ENCODE peak calls at places on chromosomes 12 and 14, in five cellular contexts. X, W, Y, T and E are unnamed samples.

GRCh38 chr14:78022059-78022458 is 148.1 kb upstream of the NRXN3 start:
- DNase-seq in X (peak; percentile 65), Y (peak; percentile 71), W (peak; percentile 67), T (peak; percentile 85), E (no peak)

GRCh38 chr12:27083861-27084271 is 1.5 kb upstream of the C12orf71 start:
- DNase-seq in W (no peak), T (no peak), Y (no peak), X (no peak), E (no peak)

GRCh38 chr12:41924111-41924510 is 220.6 kb downstream of the GXYLT1 start:
- DNase-seq in Y (no peak), W (no peak), X (no peak), T (no peak), E (no peak)

GRCh38 chr14:77051101-77051500 is 22.6 kb upstream of the IRF2BPL start:
- DNase-seq in X (peak; percentile 85), Y (peak; percentile 88), T (no peak), W (no peak), E (no peak)

GRCh38 chr14:101709962-101710891 is 51.3 kb upstream of the PPP2R5C start:
- DNase-seq in W (peak; percentile 24), Y (no peak), X (no peak), T (peak; percentile 88), E (no peak)

GRCh38 chr14:22901799-22902198 is 17.1 kb downstream of the RBM23 start:
- DNase-seq in W (no peak), T (no peak), X (no peak), Y (no peak), E (no peak)

GRCh38 chr12:177980-178714 is 35.8 kb downstream of the SLC6A12 start:
- DNase-seq in W (no peak), Y (no peak), T (no peak), X (peak; percentile 51), E (no peak)

GRCh38 chr12:110421701-110422100 is 18.2 kb upstream of the ANAPC7 start:
- DNase-seq in X (no peak), Y (no peak), W (no peak), T (no peak), E (no peak)

DNA sequence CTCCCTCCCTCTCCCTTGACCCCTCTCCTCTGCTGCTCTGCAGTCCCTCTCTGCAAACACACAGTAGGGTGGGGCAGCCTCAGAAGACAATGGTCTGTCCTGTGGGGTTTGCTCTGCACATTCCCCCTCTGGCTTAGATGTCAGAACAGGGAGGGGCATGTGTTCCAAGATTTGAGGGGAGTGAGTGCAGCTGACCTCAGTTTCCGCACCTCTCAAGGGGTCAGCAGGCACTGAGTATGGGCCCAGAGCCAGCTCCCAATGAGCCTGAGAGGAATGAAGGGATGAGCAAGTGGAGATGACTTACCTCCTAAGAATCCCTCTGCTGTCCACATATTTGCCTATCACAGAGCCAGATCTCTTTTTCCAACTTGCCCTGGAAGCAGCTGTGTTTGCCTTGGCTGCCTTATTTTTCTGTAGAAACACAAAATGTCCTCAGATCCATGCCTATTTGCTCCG is 111.5 kb downstream of the CRACR2A start:
- DNase-seq in X (no peak), W (no peak), T (no peak), Y (no peak), E (no peak)
- H3K4me1 ChIP-seq in X (peaks cover 5% of the 10 kb centered on the region), W (no peaks in the 10 kb centered on the region), T (no peaks in the 10 kb centered on the region), Y (no peaks in the 10 kb centered on the region), E (no peaks in the 10 kb centered on the region)

GRCh38 chr14:54555651-54556050 is 11.3 kb upstream of the SAMD4A start:
- DNase-seq in T (no peak), W (no peak), X (no peak), Y (no peak), E (no peak)
- TF ChIP-seq CTCF in T (peak; percentile 26), W (peak; percentile 18), X (no peak), Y (no peak), E (no peak)

GRCh38 chr12:57739914-57740538 is 1.5 kb upstream of the AGAP2 start:
- DNase-seq in X (no peak), T (no peak), Y (no peak), W (no peak), E (no peak)

GRCh38 chr12:57739387-57739786 is 845 bp upstream of the AGAP2 start:
- DNase-seq in X (no peak), W (no peak), Y (no peak), T (no peak), E (no peak)

GRCh38 chr12:57738142-57738474 is 434 bp downstream of the AGAP2 start:
- DNase-seq in X (no peak), W (no peak), T (no peak), Y (no peak), E (no peak)

GRCh38 chr12:57737467-57738141 is 938 bp downstream of the AGAP2 start:
- DNase-seq in X (no peak), T (peak; percentile 56), W (no peak), Y (no peak), E (peak; percentile 54)

DNA sequence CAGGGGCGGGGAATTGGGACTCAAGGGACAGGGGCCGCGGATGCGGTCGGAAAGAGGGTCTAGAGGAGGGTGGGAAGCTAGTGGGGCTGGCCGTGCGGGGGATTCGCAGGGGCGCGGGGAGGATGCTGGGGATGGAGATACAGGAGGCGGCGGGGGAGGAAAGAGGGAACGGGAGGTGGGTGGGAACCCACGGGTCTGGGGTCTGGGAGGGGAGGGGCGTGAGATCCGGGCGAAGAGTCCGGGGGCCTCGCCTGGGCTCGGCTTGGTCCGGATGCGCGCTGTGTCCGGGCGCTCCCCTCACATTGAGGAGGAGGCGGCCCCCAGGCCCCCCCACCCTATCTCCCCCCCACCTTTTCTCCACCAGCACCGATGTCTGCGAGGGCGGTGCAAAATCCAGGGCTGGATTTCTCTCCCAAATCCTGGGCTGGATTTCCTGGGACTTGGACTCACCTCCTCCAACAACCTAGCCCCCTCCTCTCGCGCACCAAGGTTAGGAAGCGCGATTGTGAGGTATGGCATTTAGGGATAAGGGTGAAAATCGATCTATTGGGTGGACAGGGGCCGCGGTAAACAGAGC is at the start of gene AGAP2:
- DNase-seq in W (no peak), Y (no peak), T (peak; percentile 79), X (no peak), E (no peak)
- H3K4me1 ChIP-seq in W (peaks cover 20% of the 10 kb centered on the region), Y (peaks cover 42% of the 10 kb centered on the region), T (peaks cover 2% of the 10 kb centered on the region), X (peaks cover 40% of the 10 kb centered on the region), E (peaks cover 5% of the 10 kb centered on the region)

DNA sequence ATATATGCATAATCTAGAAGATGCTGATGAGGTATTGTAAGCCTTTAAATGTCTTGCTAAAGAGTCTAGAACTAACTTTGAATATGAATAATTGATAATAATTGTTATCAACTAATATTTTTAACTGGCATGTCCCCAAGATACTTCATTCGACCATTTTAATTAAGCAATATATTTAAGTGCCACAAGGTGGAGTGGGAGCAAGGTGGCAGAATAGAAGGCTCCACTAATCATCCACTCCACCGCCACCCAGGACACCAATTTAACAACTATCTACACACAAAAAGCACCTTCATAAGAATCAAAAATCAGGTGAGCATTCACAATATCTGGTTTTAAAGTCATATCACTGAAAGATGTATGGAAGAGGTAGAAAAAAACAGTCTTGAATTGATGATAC is 409.6 kb downstream of the SEC23A start:
- DNase-seq in T (no peak), W (no peak), Y (no peak), X (no peak), E (no peak)
- TF ChIP-seq CTCF in T (peak; percentile 50), W (no peak), Y (no peak), X (no peak), E (no peak)

GRCh38 chr14:106729551-106729950 is 1203.2 kb downstream of the TMEM121 start:
- DNase-seq in W (no peak), T (no peak), Y (no peak), X (no peak), E (no peak)
- H3K4me1 ChIP-seq in W (no peaks in the 10 kb centered on the region), T (no peaks in the 10 kb centered on the region), Y (no peaks in the 10 kb centered on the region), X (no peaks in the 10 kb centered on the region), E (no peaks in the 10 kb centered on the region)

DNA sequence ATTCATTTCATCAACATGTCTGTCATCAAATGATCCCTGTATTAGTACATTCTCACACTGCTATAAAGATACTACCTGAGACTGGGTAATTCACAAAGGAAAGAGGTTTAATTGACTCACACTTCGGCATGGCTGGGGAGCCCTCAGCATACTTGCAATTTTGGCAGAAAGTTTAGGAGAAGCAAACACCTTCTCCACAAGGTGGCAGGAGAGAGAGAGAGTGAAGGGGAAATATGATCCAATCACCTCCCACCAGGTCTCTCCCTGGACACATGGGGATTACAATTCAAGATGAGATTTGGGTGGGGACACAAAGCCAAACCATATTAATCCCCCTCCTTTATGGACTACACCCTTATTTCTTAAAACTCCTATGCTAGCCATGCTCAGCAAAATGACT is 932.2 kb downstream of the FLRT2 start:
- DNase-seq in T (peak; percentile 43), X (no peak), Y (no peak), W (no peak), E (no peak)
- TF ChIP-seq CTCF in T (peak; percentile 72), X (no peak), Y (no peak), W (no peak), E (no peak)